ENCODE peak calls at places on chromosomes 13 and 19, in ten cellular contexts. One of them, this sample, is unnamed.

GRCh38 chr19:48613024-48613851 is 1.6 kb downstream of the FAM83E start:
- DNase-seq in heart left ventricle: no peak
- DNase-seq in LNCaP clone FGC: no peak
- DNase-seq in breast epithelium: no peak
- DNase-seq in pancreas: peak
- DNase-seq in GM23338: no peak
- DNase-seq in fibroblast of lung: no peak
- DNase-seq in Peyer's patch: no peak
- DNase-seq in ovary: no peak
- DNase-seq in cardiac fibroblast: no peak
- DNase-seq in this sample: no peak

GRCh38 chr13:113062691-113063090 is 42.9 kb upstream of the F7 start:
- DNase-seq in cardiac fibroblast: no peak
- DNase-seq in ovary: no peak
- DNase-seq in Peyer's patch: no peak
- DNase-seq in breast epithelium: no peak
- DNase-seq in LNCaP clone FGC: no peak
- DNase-seq in pancreas: no peak
- DNase-seq in GM23338: no peak
- DNase-seq in fibroblast of lung: no peak
- DNase-seq in heart left ventricle: no peak
- DNase-seq in this sample: no peak

GRCh38 chr13:45337803-45338202 is 3.2 kb downstream of the TPT1 start:
- DNase-seq in GM23338: no peak
- DNase-seq in LNCaP clone FGC: no peak
- DNase-seq in fibroblast of lung: no peak
- DNase-seq in ovary: no peak
- DNase-seq in cardiac fibroblast: no peak
- DNase-seq in heart left ventricle: no peak
- DNase-seq in breast epithelium: no peak
- DNase-seq in pancreas: no peak
- DNase-seq in Peyer's patch: no peak
- DNase-seq in this sample: no peak

GRCh38 chr19:56105090-56105701 is 15.9 kb downstream of the ZNF787 start:
- DNase-seq in breast epithelium: peak
- DNase-seq in LNCaP clone FGC: peak
- DNase-seq in pancreas: peak
- DNase-seq in cardiac fibroblast: peak
- DNase-seq in GM23338: peak
- DNase-seq in ovary: peak
- DNase-seq in Peyer's patch: peak
- DNase-seq in heart left ventricle: peak
- DNase-seq in fibroblast of lung: peak
- DNase-seq in this sample: peak

GRCh38 chr19:17404015-17404414 is 1.4 kb downstream of the BST2 start:
- DNase-seq in breast epithelium: no peak
- DNase-seq in heart left ventricle: no peak
- DNase-seq in cardiac fibroblast: no peak
- DNase-seq in LNCaP clone FGC: no peak
- DNase-seq in GM23338: peak
- DNase-seq in Peyer's patch: no peak
- DNase-seq in ovary: no peak
- DNase-seq in pancreas: no peak
- DNase-seq in fibroblast of lung: no peak
- DNase-seq in this sample: no peak

GRCh38 chr13:26987614-26988013 is 184.0 kb downstream of the USP12 start:
- DNase-seq in pancreas: no peak
- DNase-seq in ovary: no peak
- DNase-seq in LNCaP clone FGC: no peak
- DNase-seq in GM23338: no peak
- DNase-seq in heart left ventricle: no peak
- DNase-seq in cardiac fibroblast: no peak
- DNase-seq in Peyer's patch: no peak
- DNase-seq in breast epithelium: no peak
- DNase-seq in fibroblast of lung: no peak
- DNase-seq in this sample: no peak

GRCh38 chr13:98365291-98365690 is 188.2 kb upstream of the RNF113B start:
- DNase-seq in pancreas: no peak
- DNase-seq in LNCaP clone FGC: no peak
- DNase-seq in GM23338: no peak
- DNase-seq in ovary: no peak
- DNase-seq in Peyer's patch: no peak
- DNase-seq in breast epithelium: no peak
- DNase-seq in cardiac fibroblast: no peak
- DNase-seq in fibroblast of lung: no peak
- DNase-seq in heart left ventricle: no peak
- DNase-seq in this sample: no peak

GRCh38 chr13:42733046-42733445 is 48.3 kb upstream of the FAM216B start:
- DNase-seq in pancreas: no peak
- DNase-seq in fibroblast of lung: no peak
- DNase-seq in LNCaP clone FGC: no peak
- DNase-seq in ovary: no peak
- DNase-seq in cardiac fibroblast: no peak
- DNase-seq in Peyer's patch: no peak
- DNase-seq in heart left ventricle: no peak
- DNase-seq in GM23338: no peak
- DNase-seq in breast epithelium: no peak
- DNase-seq in this sample: no peak

GRCh38 chr19:46492841-46493235 is 2.8 kb downstream of the PNMA8B start:
- DNase-seq in cardiac fibroblast: no peak
- DNase-seq in ovary: no peak
- DNase-seq in breast epithelium: no peak
- DNase-seq in GM23338: peak
- DNase-seq in Peyer's patch: no peak
- DNase-seq in pancreas: no peak
- DNase-seq in LNCaP clone FGC: no peak
- DNase-seq in heart left ventricle: no peak
- DNase-seq in fibroblast of lung: no peak
- DNase-seq in this sample: no peak

GRCh38 chr19:46491975-46492682 is 3.5 kb downstream of the PNMA8B start:
- DNase-seq in fibroblast of lung: no peak
- DNase-seq in GM23338: peak
- DNase-seq in Peyer's patch: no peak
- DNase-seq in LNCaP clone FGC: no peak
- DNase-seq in ovary: no peak
- DNase-seq in heart left ventricle: no peak
- DNase-seq in breast epithelium: no peak
- DNase-seq in pancreas: no peak
- DNase-seq in cardiac fibroblast: no peak
- DNase-seq in this sample: no peak

GRCh38 chr19:46494115-46494935 is 1.3 kb downstream of the PNMA8B start:
- DNase-seq in ovary: peak
- DNase-seq in pancreas: no peak
- DNase-seq in GM23338: peak
- DNase-seq in fibroblast of lung: no peak
- DNase-seq in heart left ventricle: no peak
- DNase-seq in Peyer's patch: no peak
- DNase-seq in breast epithelium: no peak
- DNase-seq in cardiac fibroblast: no peak
- DNase-seq in LNCaP clone FGC: no peak
- DNase-seq in this sample: no peak

GRCh38 chr19:46494936-46495788 is 505 bp downstream of the PNMA8B start:
- DNase-seq in heart left ventricle: no peak
- DNase-seq in Peyer's patch: no peak
- DNase-seq in breast epithelium: no peak
- DNase-seq in LNCaP clone FGC: no peak
- DNase-seq in fibroblast of lung: no peak
- DNase-seq in GM23338: peak
- DNase-seq in ovary: no peak
- DNase-seq in cardiac fibroblast: no peak
- DNase-seq in pancreas: no peak
- DNase-seq in this sample: no peak

GRCh38 chr19:46493236-46494114 is 2.2 kb downstream of the PNMA8B start:
- DNase-seq in cardiac fibroblast: no peak
- DNase-seq in breast epithelium: no peak
- DNase-seq in ovary: peak
- DNase-seq in GM23338: peak
- DNase-seq in Peyer's patch: no peak
- DNase-seq in LNCaP clone FGC: no peak
- DNase-seq in fibroblast of lung: no peak
- DNase-seq in heart left ventricle: no peak
- DNase-seq in pancreas: no peak
- DNase-seq in this sample: no peak
- H3K4me3 ChIP-seq in cardiac fibroblast: no peak
- H3K4me3 ChIP-seq in breast epithelium: peak
- H3K4me3 ChIP-seq in ovary: peak
- H3K4me3 ChIP-seq in GM23338: peak
- H3K4me3 ChIP-seq in Peyer's patch: peak
- H3K4me3 ChIP-seq in LNCaP clone FGC: no peak
- H3K4me3 ChIP-seq in fibroblast of lung: no peak
- H3K4me3 ChIP-seq in heart left ventricle: peak
- H3K4me3 ChIP-seq in pancreas: peak
- H3K4me3 ChIP-seq in this sample: no peak

GRCh38 chr13:53069800-53070199 is 41.2 kb downstream of the OLFM4 start:
- DNase-seq in Peyer's patch: no peak
- DNase-seq in cardiac fibroblast: no peak
- DNase-seq in LNCaP clone FGC: no peak
- DNase-seq in ovary: no peak
- DNase-seq in fibroblast of lung: no peak
- DNase-seq in pancreas: no peak
- DNase-seq in breast epithelium: no peak
- DNase-seq in heart left ventricle: no peak
- DNase-seq in GM23338: no peak
- DNase-seq in this sample: no peak

GRCh38 chr13:53060840-53061485 is 32.4 kb downstream of the OLFM4 start:
- DNase-seq in fibroblast of lung: no peak
- DNase-seq in cardiac fibroblast: no peak
- DNase-seq in LNCaP clone FGC: no peak
- DNase-seq in heart left ventricle: no peak
- DNase-seq in GM23338: no peak
- DNase-seq in breast epithelium: no peak
- DNase-seq in Peyer's patch: no peak
- DNase-seq in pancreas: no peak
- DNase-seq in ovary: no peak
- DNase-seq in this sample: no peak

GRCh38 chr13:53068841-53069520 is 40.4 kb downstream of the OLFM4 start:
- DNase-seq in GM23338: peak
- DNase-seq in Peyer's patch: no peak
- DNase-seq in LNCaP clone FGC: no peak
- DNase-seq in breast epithelium: no peak
- DNase-seq in ovary: no peak
- DNase-seq in fibroblast of lung: no peak
- DNase-seq in heart left ventricle: no peak
- DNase-seq in cardiac fibroblast: no peak
- DNase-seq in pancreas: no peak
- DNase-seq in this sample: no peak

GRCh38 chr13:53066411-53066810 is 37.8 kb downstream of the OLFM4 start:
- DNase-seq in heart left ventricle: no peak
- DNase-seq in LNCaP clone FGC: no peak
- DNase-seq in pancreas: no peak
- DNase-seq in Peyer's patch: no peak
- DNase-seq in GM23338: no peak
- DNase-seq in breast epithelium: no peak
- DNase-seq in ovary: no peak
- DNase-seq in fibroblast of lung: no peak
- DNase-seq in cardiac fibroblast: no peak
- DNase-seq in this sample: no peak

DNA sequence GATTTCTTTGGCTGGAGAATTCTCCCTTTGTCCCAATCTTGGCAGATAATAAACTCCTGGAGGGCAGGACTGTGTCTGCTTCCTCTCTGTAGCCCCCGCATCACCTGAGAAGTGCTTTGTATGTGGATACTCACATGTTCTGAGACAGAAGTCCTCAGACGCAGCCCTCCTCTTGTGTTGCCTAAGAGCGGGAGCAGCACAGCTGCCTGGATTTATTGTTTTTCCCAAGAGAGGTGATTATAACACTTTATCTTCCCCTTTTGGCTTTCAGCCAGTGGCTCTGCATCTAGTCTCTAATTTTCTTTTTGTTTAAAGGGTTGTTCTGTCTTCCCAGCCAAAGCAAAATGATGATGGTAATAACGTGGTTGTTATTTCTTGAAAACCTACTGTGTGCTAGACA is 36.1 kb downstream of the OLFM4 start:
- DNase-seq in ovary: no peak
- DNase-seq in pancreas: peak
- DNase-seq in fibroblast of lung: no peak
- DNase-seq in heart left ventricle: no peak
- DNase-seq in Peyer's patch: no peak
- DNase-seq in cardiac fibroblast: no peak
- DNase-seq in GM23338: no peak
- DNase-seq in LNCaP clone FGC: no peak
- DNase-seq in breast epithelium: no peak
- DNase-seq in this sample: no peak
- H3K4me3 ChIP-seq in ovary: no peak
- H3K4me3 ChIP-seq in pancreas: no peak
- H3K4me3 ChIP-seq in fibroblast of lung: no peak
- H3K4me3 ChIP-seq in heart left ventricle: no peak
- H3K4me3 ChIP-seq in Peyer's patch: no peak
- H3K4me3 ChIP-seq in cardiac fibroblast: no peak
- H3K4me3 ChIP-seq in GM23338: no peak
- H3K4me3 ChIP-seq in LNCaP clone FGC: no peak
- H3K4me3 ChIP-seq in breast epithelium: no peak
- H3K4me3 ChIP-seq in this sample: no peak

GRCh38 chr19:40423227-40423566 is 2.6 kb downstream of the SERTAD1 start:
- DNase-seq in breast epithelium: no peak
- DNase-seq in Peyer's patch: no peak
- DNase-seq in ovary: no peak
- DNase-seq in pancreas: no peak
- DNase-seq in fibroblast of lung: no peak
- DNase-seq in cardiac fibroblast: no peak
- DNase-seq in LNCaP clone FGC: no peak
- DNase-seq in heart left ventricle: no peak
- DNase-seq in GM23338: no peak
- DNase-seq in this sample: no peak

GRCh38 chr19:40425450-40426287 is at the start of gene SERTAD1:
- DNase-seq in ovary: peak
- DNase-seq in cardiac fibroblast: peak
- DNase-seq in LNCaP clone FGC: peak
- DNase-seq in pancreas: peak
- DNase-seq in breast epithelium: peak
- DNase-seq in heart left ventricle: peak
- DNase-seq in GM23338: peak
- DNase-seq in fibroblast of lung: peak
- DNase-seq in Peyer's patch: peak
- DNase-seq in this sample: peak

GRCh38 chr19:40424637-40425449 is 949 bp downstream of the SERTAD1 start:
- DNase-seq in cardiac fibroblast: peak
- DNase-seq in pancreas: peak
- DNase-seq in Peyer's patch: no peak
- DNase-seq in GM23338: peak
- DNase-seq in heart left ventricle: no peak
- DNase-seq in LNCaP clone FGC: no peak
- DNase-seq in breast epithelium: no peak
- DNase-seq in ovary: no peak
- DNase-seq in fibroblast of lung: peak
- DNase-seq in this sample: peak

GRCh38 chr19:40422428-40423226 is 3.2 kb downstream of the SERTAD1 start:
- DNase-seq in fibroblast of lung: no peak
- DNase-seq in cardiac fibroblast: no peak
- DNase-seq in ovary: no peak
- DNase-seq in breast epithelium: no peak
- DNase-seq in LNCaP clone FGC: no peak
- DNase-seq in GM23338: no peak
- DNase-seq in pancreas: no peak
- DNase-seq in heart left ventricle: no peak
- DNase-seq in Peyer's patch: no peak
- DNase-seq in this sample: no peak

GRCh38 chr19:40423938-40424337 is 1.9 kb downstream of the SERTAD1 start:
- DNase-seq in LNCaP clone FGC: no peak
- DNase-seq in heart left ventricle: no peak
- DNase-seq in ovary: no peak
- DNase-seq in GM23338: no peak
- DNase-seq in cardiac fibroblast: no peak
- DNase-seq in pancreas: no peak
- DNase-seq in fibroblast of lung: no peak
- DNase-seq in breast epithelium: no peak
- DNase-seq in Peyer's patch: no peak
- DNase-seq in this sample: no peak
- H3K4me3 ChIP-seq in LNCaP clone FGC: no peak
- H3K4me3 ChIP-seq in heart left ventricle: no peak
- H3K4me3 ChIP-seq in ovary: peak
- H3K4me3 ChIP-seq in GM23338: no peak
- H3K4me3 ChIP-seq in cardiac fibroblast: peak
- H3K4me3 ChIP-seq in pancreas: peak
- H3K4me3 ChIP-seq in fibroblast of lung: peak
- H3K4me3 ChIP-seq in breast epithelium: peak
- H3K4me3 ChIP-seq in Peyer's patch: no peak
- H3K4me3 ChIP-seq in this sample: peak

GRCh38 chr13:40983269-40983668 is 35.8 kb downstream of the ELF1 start:
- DNase-seq in cardiac fibroblast: peak
- DNase-seq in pancreas: no peak
- DNase-seq in heart left ventricle: no peak
- DNase-seq in ovary: no peak
- DNase-seq in Peyer's patch: no peak
- DNase-seq in fibroblast of lung: peak
- DNase-seq in GM23338: no peak
- DNase-seq in breast epithelium: no peak
- DNase-seq in LNCaP clone FGC: no peak
- DNase-seq in this sample: no peak

GRCh38 chr13:40985596-40986327 is 33.4 kb downstream of the ELF1 start:
- DNase-seq in breast epithelium: no peak
- DNase-seq in cardiac fibroblast: no peak
- DNase-seq in ovary: no peak
- DNase-seq in Peyer's patch: no peak
- DNase-seq in heart left ventricle: no peak
- DNase-seq in fibroblast of lung: no peak
- DNase-seq in GM23338: no peak
- DNase-seq in LNCaP clone FGC: no peak
- DNase-seq in pancreas: no peak
- DNase-seq in this sample: no peak

GRCh38 chr13:40983725-40984669 is 35.1 kb downstream of the ELF1 start:
- DNase-seq in fibroblast of lung: no peak
- DNase-seq in heart left ventricle: no peak
- DNase-seq in cardiac fibroblast: no peak
- DNase-seq in ovary: no peak
- DNase-seq in pancreas: no peak
- DNase-seq in Peyer's patch: no peak
- DNase-seq in GM23338: no peak
- DNase-seq in LNCaP clone FGC: no peak
- DNase-seq in breast epithelium: no peak
- DNase-seq in this sample: no peak

GRCh38 chr13:40986328-40986856 is 32.7 kb downstream of the ELF1 start:
- DNase-seq in fibroblast of lung: peak
- DNase-seq in Peyer's patch: no peak
- DNase-seq in GM23338: no peak
- DNase-seq in heart left ventricle: no peak
- DNase-seq in pancreas: no peak
- DNase-seq in ovary: no peak
- DNase-seq in breast epithelium: no peak
- DNase-seq in LNCaP clone FGC: peak
- DNase-seq in cardiac fibroblast: peak
- DNase-seq in this sample: no peak

DNA sequence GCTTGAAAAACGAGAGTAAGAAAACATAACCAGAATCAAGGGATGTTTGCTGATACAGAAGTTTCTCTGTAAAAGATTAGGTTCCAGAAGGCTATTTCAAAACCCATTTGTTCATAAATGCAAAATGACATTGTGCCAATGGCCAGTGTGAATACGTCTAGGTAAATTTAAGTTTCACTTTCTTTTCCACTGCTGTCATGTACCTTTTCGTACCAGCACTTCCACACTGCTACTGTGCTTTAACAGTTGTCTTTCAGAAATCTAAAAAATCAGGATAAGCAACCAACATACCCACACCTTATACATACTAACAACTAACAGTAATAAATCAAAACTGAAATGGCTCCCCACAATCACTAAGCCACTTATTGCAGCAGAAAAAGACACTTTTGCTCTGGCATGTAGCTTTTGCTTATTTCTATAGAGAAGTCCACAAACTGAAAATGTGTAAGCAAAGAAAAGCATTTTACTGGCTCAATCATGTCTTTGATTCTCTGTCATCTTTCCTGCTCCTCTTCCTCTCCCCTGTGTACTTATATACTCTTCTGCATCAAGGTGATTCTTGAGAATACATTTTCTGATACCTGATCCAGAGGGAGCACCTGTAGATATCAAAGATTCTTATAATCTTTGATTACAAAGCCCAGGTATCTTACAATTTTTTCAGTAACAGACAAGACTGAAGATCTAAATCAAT is 34.3 kb downstream of the ELF1 start:
- DNase-seq in LNCaP clone FGC: no peak
- DNase-seq in Peyer's patch: no peak
- DNase-seq in pancreas: no peak
- DNase-seq in GM23338: no peak
- DNase-seq in breast epithelium: no peak
- DNase-seq in cardiac fibroblast: no peak
- DNase-seq in fibroblast of lung: no peak
- DNase-seq in ovary: no peak
- DNase-seq in heart left ventricle: no peak
- DNase-seq in this sample: no peak
- H3K4me3 ChIP-seq in LNCaP clone FGC: no peak
- H3K4me3 ChIP-seq in Peyer's patch: peak
- H3K4me3 ChIP-seq in pancreas: peak
- H3K4me3 ChIP-seq in GM23338: no peak
- H3K4me3 ChIP-seq in breast epithelium: peak
- H3K4me3 ChIP-seq in cardiac fibroblast: peak
- H3K4me3 ChIP-seq in fibroblast of lung: peak
- H3K4me3 ChIP-seq in ovary: peak
- H3K4me3 ChIP-seq in heart left ventricle: peak
- H3K4me3 ChIP-seq in this sample: no peak

This sample was measured in MG63.